ENCODE peak calls at places on chromosome 3, in six cellular contexts. J is RWPE1, C is globus pallidus, E is SK-N-DZ, G is NCI-H1048, K is anterior cingulate cortex. B is an unnamed sample.

GRCh38 chr3:172635588-172635987 is 75.3 kb downstream of the NCEH1 start:
- DNase-seq in J (no peak), C (no peak), E (no peak), G (no peak), K (no peak), B (no peak)

GRCh38 chr3:18474202-18474601 is 49.1 kb upstream of the SATB1 start:
- DNase-seq in J (no peak), C (no peak), E (no peak), G (no peak), K (no peak), B (no peak)

GRCh38 chr3:128875556-128876120 is 3.8 kb upstream of the ACAD9 start:
- DNase-seq in J (no peak), C (peak; percentile 26), E (peak; percentile 59), G (no peak), K (no peak), B (peak; percentile 74)

GRCh38 chr3:182501861-182502260 is 291.4 kb upstream of the ATP11B start:
- DNase-seq in J (no peak), C (no peak), E (no peak), G (no peak), K (no peak), B (no peak)

GRCh38 chr3:193795062-193795690 is 202.2 kb downstream of the OPA1 start:
- DNase-seq in J (no peak), C (no peak), E (no peak), G (no peak), K (no peak), B (no peak)

GRCh38 chr3:188978772-188979171 is 193.0 kb upstream of the TPRG1 start:
- DNase-seq in J (no peak), C (no peak), E (no peak), G (no peak), K (no peak), B (no peak)

GRCh38 chr3:193347507-193348501 is 30.7 kb downstream of the ATP13A5 start:
- DNase-seq in J (no peak), C (no peak), E (no peak), G (peak; percentile 41), K (no peak), B (no peak)

GRCh38 chr3:179463299-179463698 is 12.0 kb upstream of the GNB4 start:
- DNase-seq in J (no peak), C (no peak), E (no peak), G (no peak), K (no peak), B (no peak)

GRCh38 chr3:52471371-52472238 is 16.2 kb downstream of the NISCH start:
- DNase-seq in J (peak; percentile 23), C (peak; percentile 53), E (no peak), G (no peak), K (peak; percentile 29), B (peak; percentile 65)

GRCh38 chr3:105809204-105809893 is 59.5 kb downstream of the CBLB start:
- DNase-seq in J (no peak), C (no peak), E (no peak), G (no peak), K (no peak), B (no peak)

GRCh38 chr3:44932986-44933944 is 42.7 kb downstream of the ZDHHC3 start:
- DNase-seq in J (no peak), C (no peak), E (no peak), G (no peak), K (no peak), B (no peak)

GRCh38 chr3:159168788-159169187 is 366.9 kb downstream of the MFSD1 start:
- DNase-seq in J (no peak), C (no peak), E (no peak), G (no peak), K (no peak), B (no peak)

GRCh38 chr3:160697628-160698382 is 20.8 kb downstream of the ARL14 start:
- DNase-seq in J (no peak), C (no peak), E (no peak), G (no peak), K (no peak), B (no peak)

GRCh38 chr3:67593761-67594234 is 60.6 kb downstream of the SUCLG2 start:
- DNase-seq in J (no peak), C (no peak), E (no peak), G (no peak), K (no peak), B (peak; percentile 9)

GRCh38 chr3:194632211-194632982 is 822 bp downstream of the TMEM44 start:
- DNase-seq in J (peak; percentile 41), C (no peak), E (peak; percentile 41), G (no peak), K (no peak), B (no peak)

GRCh38 chr3:23592961-23593931 is 212.5 kb upstream of the UBE2E1 start:
- DNase-seq in J (no peak), C (no peak), E (no peak), G (no peak), K (no peak), B (no peak)

GRCh38 chr3:170914690-170915089 is 6.3 kb upstream of the EIF5A2 start:
- DNase-seq in J (no peak), C (no peak), E (no peak), G (no peak), K (no peak), B (no peak)

GRCh38 chr3:156978471-156978961 is 152.4 kb downstream of the LEKR1 start:
- DNase-seq in J (no peak), C (peak; percentile 40), E (no peak), G (no peak), K (no peak), B (no peak)

GRCh38 chr3:170866499-170866898 is 3.5 kb downstream of the RPL22L1 start:
- DNase-seq in J (no peak), C (no peak), E (no peak), G (no peak), K (no peak), B (no peak)

GRCh38 chr3:127216415-127217261 is 23.7 kb downstream of the PRR23E start:
- DNase-seq in J (no peak), C (no peak), E (no peak), G (no peak), K (no peak), B (no peak)

GRCh38 chr3:56467108-56467507 is 1.2 kb downstream of the ERC2 start:
- DNase-seq in J (peak; percentile 93), C (peak; percentile 81), E (peak; percentile 94), G (peak; percentile 74), K (peak; percentile 50), B (peak; percentile 62)

GRCh38 chr3:141242035-141242721 is 10.6 kb downstream of the PXYLP1 start:
- DNase-seq in J (no peak), C (no peak), E (no peak), G (no peak), K (no peak), B (no peak)

GRCh38 chr3:108008931-108009635 is 81.7 kb downstream of the CD47 start:
- DNase-seq in J (no peak), C (no peak), E (no peak), G (no peak), K (no peak), B (no peak)

GRCh38 chr3:8519156-8519555 is 17.5 kb downstream of the LMCD1 start:
- DNase-seq in J (no peak), C (no peak), E (no peak), G (no peak), K (no peak), B (no peak)

GRCh38 chr3:170809021-170809974 is 60.7 kb downstream of the RPL22L1 start:
- DNase-seq in J (peak; percentile 78), C (peak; percentile 77), E (peak; percentile 77), G (peak; percentile 5), K (peak; percentile 2), B (peak; percentile 63)

GRCh38 chr3:146100825-146101444 is 60.0 kb downstream of the PLOD2 start:
- DNase-seq in J (no peak), C (no peak), E (no peak), G (no peak), K (no peak), B (no peak)

GRCh38 chr3:38707730-38708129 is 58.2 kb upstream of the SCN5A start:
- DNase-seq in J (peak; percentile 2), C (no peak), E (no peak), G (no peak), K (no peak), B (no peak)

GRCh38 chr3:25291524-25291923 is 136.5 kb upstream of the RARB start:
- DNase-seq in J (no peak), C (no peak), E (no peak), G (no peak), K (no peak), B (no peak)

GRCh38 chr3:171895890-171896289 is 52.7 kb downstream of the TMEM212 start:
- DNase-seq in J (no peak), C (no peak), E (no peak), G (no peak), K (no peak), B (no peak)